ENCODE peak calls at places on chromosomes 1 and 21, in four cellular contexts. D, L, S and Y are unnamed samples.

GRCh38 chr1:180898441-180899219 is 14.1 kb upstream of the KIAA1614 start:
- DNase-seq in D (no peak), L (no peak), S (no peak), Y (no peak)

GRCh38 chr1:226825037-226825745 is 45.2 kb upstream of the PSEN2 start:
- DNase-seq in D (peak), L (no peak), S (no peak), Y (no peak)

GRCh38 chr1:221162939-221163338 is 283.7 kb downstream of the HLX start:
- DNase-seq in D (no peak), L (no peak), S (no peak), Y (no peak)

GRCh38 chr1:231778009-231778719 is 151.6 kb downstream of the DISC1 start:
- DNase-seq in D (no peak), L (no peak), S (no peak), Y (no peak)

GRCh38 chr1:214514032-214514818 is 37.2 kb downstream of the PTPN14 start:
- DNase-seq in D (no peak), L (no peak), S (no peak), Y (no peak)

GRCh38 chr1:29478046-29478791 is 241.9 kb downstream of the PTPRU start:
- DNase-seq in D (no peak), L (no peak), S (no peak), Y (peak)

GRCh38 chr1:54971317-54971791 is 9.1 kb upstream of the TMEM61 start:
- DNase-seq in D (peak), L (no peak), S (no peak), Y (no peak)

GRCh38 chr1:45328680-45329079 is 2.0 kb downstream of the HPDL start:
- DNase-seq in D (no peak), L (no peak), S (no peak), Y (no peak)

GRCh38 chr1:248165186-248165585 is 9.4 kb upstream of the OR2M2 start:
- DNase-seq in D (no peak), L (no peak), S (no peak), Y (no peak)

GRCh38 chr1:155038602-155039307 is 5.1 kb downstream of the DCST1 start:
- DNase-seq in D (no peak), L (peak), S (no peak), Y (no peak)

GRCh38 chr1:19495816-19496528 is 10.6 kb upstream of the CAPZB start:
- DNase-seq in D (no peak), L (no peak), S (no peak), Y (no peak)

GRCh38 chr1:113786055-113786454 is 26.2 kb downstream of the RSBN1 start:
- DNase-seq in D (no peak), L (peak), S (peak), Y (no peak)

GRCh38 chr1:118945460-118945859 is 42.7 kb downstream of the TBX15 start:
- DNase-seq in D (no peak), L (no peak), S (no peak), Y (no peak)

GRCh38 chr1:56495538-56495937 is 83.8 kb downstream of the PLPP3 start:
- DNase-seq in D (no peak), L (no peak), S (no peak), Y (no peak)

GRCh38 chr1:25896266-25896665 is 10.0 kb downstream of the STMN1 start:
- DNase-seq in D (no peak), L (no peak), S (no peak), Y (no peak)

GRCh38 chr1:185816460-185816859 is 82.3 kb downstream of the HMCN1 start:
- DNase-seq in D (no peak), L (no peak), S (no peak), Y (no peak)

GRCh38 chr1:211066781-211067384 is 67.1 kb downstream of the KCNH1 start:
- DNase-seq in D (no peak), L (no peak), S (no peak), Y (no peak)

GRCh38 chr1:182004601-182005000 is 56.9 kb downstream of the ZNF648 start:
- DNase-seq in D (no peak), L (no peak), S (no peak), Y (no peak)

GRCh38 chr1:17258758-17259130 is 9.8 kb downstream of the PADI3 start:
- DNase-seq in D (no peak), L (no peak), S (no peak), Y (no peak)

GRCh38 chr1:107820797-107821196 is 144.2 kb downstream of the VAV3 start:
- DNase-seq in D (no peak), L (no peak), S (no peak), Y (no peak)

GRCh38 chr1:217881131-217881543 is 250.0 kb downstream of the SPATA17 start:
- DNase-seq in D (no peak), L (no peak), S (no peak), Y (no peak)

GRCh38 chr21:45882641-45883040 is 98.9 kb upstream of the COL6A1 start:
- DNase-seq in D (no peak), L (no peak), S (no peak), Y (no peak)

GRCh38 chr1:182446033-182446669 is 3.8 kb upstream of the RGSL1 start:
- DNase-seq in D (peak), L (peak), S (peak), Y (peak)

GRCh38 chr1:13749543-13750307 is 49.7 kb downstream of the PRDM2 start:
- DNase-seq in D (no peak), L (peak), S (peak), Y (peak)

GRCh38 chr21:34522284-34522683 is 10.3 kb upstream of the KCNE1 start:
- DNase-seq in D (no peak), L (no peak), S (peak), Y (no peak)

GRCh38 chr1:94816030-94816429 is 4.1 kb upstream of the SLC44A3 start:
- DNase-seq in D (no peak), L (no peak), S (no peak), Y (no peak)

GRCh38 chr1:205523891-205524793 is 19.7 kb downstream of the CDK18 start:
- DNase-seq in D (no peak), L (peak), S (peak), Y (peak)

GRCh38 chr1:11559211-11559970 is 80.4 kb downstream of the DISP3 start:
- DNase-seq in D (no peak), L (no peak), S (no peak), Y (no peak)

DNA sequence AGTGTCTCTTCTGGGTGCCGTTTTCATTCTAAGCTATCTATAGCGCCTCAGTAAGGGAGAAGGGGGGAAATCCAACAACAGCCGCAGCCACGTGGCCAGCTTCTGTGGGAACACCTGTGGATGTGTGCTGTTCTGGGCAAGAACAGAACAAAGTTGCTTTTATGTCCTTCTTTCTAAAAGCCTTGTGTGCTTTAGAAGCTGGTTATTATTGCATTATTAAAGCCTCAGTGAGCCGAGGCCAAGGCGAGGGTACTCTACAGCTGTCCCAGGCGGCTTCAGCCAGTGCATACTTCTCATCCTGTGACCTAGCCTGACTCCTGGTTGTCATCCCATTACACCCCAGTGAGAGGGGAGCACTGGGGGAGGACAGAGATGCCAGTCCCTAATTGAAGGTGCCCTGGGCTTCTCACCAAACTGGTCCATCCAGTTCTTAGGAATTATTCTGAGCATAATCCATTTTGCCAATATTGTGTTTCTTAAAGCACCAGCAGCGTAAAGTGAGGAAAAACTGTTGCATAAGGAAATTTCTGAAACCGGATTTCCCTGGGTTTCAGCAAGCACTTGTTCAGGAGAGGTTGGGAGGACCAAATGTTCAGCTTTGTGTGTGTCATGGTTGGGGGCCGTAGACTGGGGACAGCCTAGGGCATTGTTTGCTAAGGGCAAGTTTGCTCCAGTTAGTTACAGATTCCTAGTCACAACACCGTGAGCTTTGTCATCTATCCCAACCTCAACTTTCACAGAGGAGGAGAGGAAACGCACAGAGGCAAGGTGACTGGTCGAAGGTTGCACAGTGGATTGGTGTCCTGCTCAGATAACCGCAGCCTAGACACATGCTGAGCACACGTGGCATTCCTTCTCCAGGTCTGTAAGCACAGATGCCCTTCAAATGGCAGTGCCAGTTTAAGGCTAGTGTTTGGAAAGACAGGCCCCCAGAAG is 61.0 kb upstream of the ATP1A1 start:
- DNase-seq in D (no peak), L (no peak), S (peak), Y (no peak)
- TF ChIP-seq NR2C2 in D (no peak), L (no peak), S (no peak), Y (no peak)

DNA sequence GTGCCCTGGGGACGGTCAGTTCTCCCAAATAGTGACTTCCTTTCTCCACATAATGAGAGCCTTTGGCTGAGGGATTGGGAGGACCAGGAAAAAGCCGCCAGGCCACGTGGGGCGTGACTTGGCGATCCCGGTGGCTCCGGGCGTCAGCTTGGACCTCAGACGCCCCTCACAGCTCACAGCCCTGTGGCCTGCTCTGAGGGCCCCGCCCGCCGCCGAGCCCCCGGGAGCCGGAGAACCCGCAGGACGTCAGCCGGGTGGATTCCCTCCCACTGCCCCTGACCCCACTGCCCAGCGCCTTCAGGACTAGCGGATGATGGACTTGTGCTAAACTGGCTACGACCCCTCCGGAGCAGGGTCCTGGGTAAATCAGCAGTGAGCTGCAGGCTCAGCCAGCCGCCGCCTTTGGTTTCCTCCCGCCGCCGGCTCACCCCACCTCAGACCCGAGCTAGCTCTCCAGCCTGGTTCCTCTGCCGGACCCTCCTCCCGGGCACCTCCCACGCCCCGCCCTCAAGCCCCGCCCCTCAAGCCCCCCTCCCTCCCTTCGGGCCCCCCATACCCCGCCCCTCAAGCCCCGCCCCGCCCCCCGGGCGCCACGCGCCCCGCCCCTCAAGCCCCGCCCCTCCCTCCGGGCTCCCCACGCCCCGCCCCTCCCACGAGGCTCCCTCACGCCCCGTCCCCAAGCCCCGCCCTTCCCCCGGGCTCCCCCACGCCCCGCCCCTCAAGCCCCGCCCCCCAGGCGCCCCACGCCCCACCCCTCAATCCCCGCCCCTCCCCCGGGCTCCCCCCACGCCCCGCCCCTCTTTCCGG is 10.0 kb upstream of the FAAP20 start:
- DNase-seq in D (no peak), L (peak), S (peak), Y (peak)
- TF ChIP-seq ESRRA in D (no peak), L (no peak), S (no peak), Y (no peak)

GRCh38 chr1:173914366-173914871 is 2.7 kb downstream of the SERPINC1 start:
- DNase-seq in D (no peak), L (peak), S (peak), Y (peak)
- TF ChIP-seq NR2C2 in D (no peak), L (no peak), S (no peak), Y (no peak)

DNA sequence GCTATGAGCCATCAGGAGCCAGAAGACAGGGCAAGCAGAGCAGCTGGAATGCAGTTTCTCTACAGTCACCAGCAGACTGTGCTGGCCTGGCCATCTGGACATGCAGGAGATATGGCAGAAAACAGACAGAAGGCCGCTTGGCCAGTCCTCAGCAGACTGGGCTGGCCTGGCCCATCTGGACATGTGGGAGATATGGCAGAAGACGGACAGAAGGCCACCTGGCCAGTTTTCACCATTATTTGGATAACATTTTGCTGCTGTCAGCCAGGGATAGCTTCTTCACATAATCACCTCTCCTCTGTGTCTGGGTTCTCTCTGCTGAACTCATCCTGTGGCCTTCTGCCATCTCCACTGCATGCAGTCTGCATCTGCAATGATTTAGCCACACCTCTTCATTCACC is 25.0 kb upstream of the CACYBP start:
- DNase-seq in D (no peak), L (no peak), S (no peak), Y (no peak)
- TF ChIP-seq ESRRA in D (no peak), L (no peak), S (no peak), Y (no peak)